ENCODE peak calls at places on chromosomes 13 and 19, in five cellular contexts. L is LNCaP clone FGC, D is mammary epithelial cell, Q is sigmoid colon, V is A549. R is an unnamed sample.

GRCh38 chr13:83150616-83151307 is 731.5 kb downstream of the SLITRK1 start:
- DNase-seq in L (no peak), D (no peak), Q (no peak), V (no peak), R (peak)

GRCh38 chr13:77184455-77184854 is 142.4 kb downstream of the MYCBP2 start:
- DNase-seq in L (no peak), D (peak), Q (no peak), V (no peak), R (no peak)

GRCh38 chr19:48295458-48295857 is 25.6 kb downstream of the ZNF114 start:
- DNase-seq in L (no peak), D (no peak), Q (no peak), V (no peak), R (no peak)

GRCh38 chr13:112702983-112703379 is 13.1 kb downstream of the ATP11A start:
- DNase-seq in L (no peak), D (no peak), Q (peak), V (no peak), R (no peak)

GRCh38 chr13:28136916-28137315 is 1.4 kb upstream of the PAN3 start:
- DNase-seq in L (no peak), D (no peak), Q (no peak), V (no peak), R (peak)

GRCh38 chr19:41377977-41378707 is 1.8 kb downstream of the TMEM91 start:
- DNase-seq in L (no peak), D (no peak), Q (no peak), V (no peak), R (no peak)

GRCh38 chr19:50646074-50646807 is 3.0 kb upstream of the C19orf81 start:
- DNase-seq in L (no peak), D (peak), Q (no peak), V (peak), R (peak)

GRCh38 chr13:28636677-28637317 is 22.1 kb upstream of the POMP start:
- DNase-seq in L (no peak), D (peak), Q (no peak), V (peak), R (peak)

GRCh38 chr13:23268441-23268840 is 87.7 kb downstream of the SGCG start:
- DNase-seq in L (no peak), D (no peak), Q (no peak), V (no peak), R (no peak)

GRCh38 chr13:48559638-48560320 is 26.9 kb upstream of the RCBTB2 start:
- DNase-seq in L (no peak), D (peak), Q (no peak), V (no peak), R (peak)

GRCh38 chr13:75818181-75819110 is 182.3 kb downstream of the LMO7 start:
- DNase-seq in L (no peak), D (no peak), Q (no peak), V (no peak), R (no peak)

GRCh38 chr13:45492538-45492937 is 27.8 kb downstream of the COG3 start:
- DNase-seq in L (no peak), D (no peak), Q (no peak), V (no peak), R (peak)

GRCh38 chr13:66887088-66887487 is 343.0 kb downstream of the PCDH9 start:
- DNase-seq in L (no peak), D (no peak), Q (no peak), V (no peak), R (peak)

GRCh38 chr13:46553886-46554855 is 1.2 kb downstream of the LRCH1 start:
- DNase-seq in L (no peak), D (peak), Q (peak), V (peak), R (peak)

GRCh38 chr13:113741101-113741731 is 17.8 kb upstream of the TMEM255B start:
- DNase-seq in L (no peak), D (no peak), Q (no peak), V (no peak), R (no peak)

GRCh38 chr19:30322641-30323320 is 49.4 kb upstream of the ZNF536 start:
- DNase-seq in L (no peak), D (no peak), Q (no peak), V (no peak), R (no peak)

GRCh38 chr19:57850553-57851017 is 926 bp downstream of the ZNF587 start:
- DNase-seq in L (peak), D (peak), Q (no peak), V (peak), R (peak)

GRCh38 chr13:51803422-51804294 is at the start of gene DHRS12:
- DNase-seq in L (peak), D (peak), Q (peak), V (peak), R (peak)

GRCh38 chr13:109904218-109904617 is 117.8 kb upstream of the IRS2 start:
- DNase-seq in L (no peak), D (peak), Q (no peak), V (no peak), R (peak)

GRCh38 chr13:92806215-92806614 is 420.4 kb upstream of the GPC6 start:
- DNase-seq in L (no peak), D (no peak), Q (no peak), V (no peak), R (peak)

GRCh38 chr19:17026041-17026658 is 460 bp downstream of the CPAMD8 start:
- DNase-seq in L (no peak), D (no peak), Q (no peak), V (no peak), R (no peak)
- H3K4me3 ChIP-seq in L (no peak), D (no peak), Q (no peak), V (peak), R (no peak)

GRCh38 chr19:3374369-3375112 is 8.2 kb downstream of the NFIC start:
- DNase-seq in L (peak), D (no peak), Q (peak), V (no peak), R (no peak)

GRCh38 chr19:3375221-3376088 is 9.1 kb downstream of the NFIC start:
- DNase-seq in L (no peak), D (no peak), Q (peak), V (no peak), R (peak)

GRCh38 chr19:3372413-3372812 is 6.0 kb downstream of the NFIC start:
- DNase-seq in L (no peak), D (no peak), Q (no peak), V (no peak), R (no peak)

GRCh38 chr19:3370728-3371591 is 4.6 kb downstream of the NFIC start:
- DNase-seq in L (no peak), D (no peak), Q (no peak), V (no peak), R (no peak)

GRCh38 chr19:3373971-3374368 is 7.6 kb downstream of the NFIC start:
- DNase-seq in L (no peak), D (no peak), Q (no peak), V (no peak), R (peak)
- TF ChIP-seq CTCF in L (no peak), D (no peak), Q (no peak), V (no peak), R (no peak)

GRCh38 chr19:43628646-43629326 is 9.4 kb upstream of the ZNF428 start:
- DNase-seq in L (no peak), D (no peak), Q (no peak), V (no peak), R (no peak)
- H3K4me3 ChIP-seq in L (no peak), D (no peak), Q (no peak), V (no peak), R (no peak)

GRCh38 chr13:41605319-41606285 is 148.3 kb downstream of the RGCC start:
- DNase-seq in L (no peak), D (no peak), Q (no peak), V (no peak), R (no peak)
- TF ChIP-seq CTCF in L (no peak), D (peak), Q (no peak), V (no peak), R (peak)

GRCh38 chr19:2014081-2014693 is 1.3 kb downstream of the BTBD2 start:
- DNase-seq in L (no peak), D (no peak), Q (peak), V (no peak), R (no peak)
- H3K4me3 ChIP-seq in L (peak), D (peak), Q (peak), V (peak), R (peak)

GRCh38 chr13:41459754-41460111 is 2.4 kb downstream of the RGCC start:
- DNase-seq in L (no peak), D (no peak), Q (no peak), V (no peak), R (peak)

GRCh38 chr13:41458187-41458938 is 1.0 kb downstream of the RGCC start:
- DNase-seq in L (no peak), D (peak), Q (peak), V (no peak), R (no peak)

GRCh38 chr13:41457589-41458186 is 338 bp downstream of the RGCC start:
- DNase-seq in L (no peak), D (no peak), Q (no peak), V (no peak), R (no peak)

GRCh38 chr13:41460930-41461329 is 3.6 kb downstream of the RGCC start:
- DNase-seq in L (no peak), D (no peak), Q (no peak), V (no peak), R (no peak)

GRCh38 chr13:41458939-41459753 is 1.8 kb downstream of the RGCC start:
- DNase-seq in L (no peak), D (peak), Q (peak), V (peak), R (peak)
- TF ChIP-seq CTCF in L (peak), D (peak), Q (no peak), V (peak), R (peak)

DNA sequence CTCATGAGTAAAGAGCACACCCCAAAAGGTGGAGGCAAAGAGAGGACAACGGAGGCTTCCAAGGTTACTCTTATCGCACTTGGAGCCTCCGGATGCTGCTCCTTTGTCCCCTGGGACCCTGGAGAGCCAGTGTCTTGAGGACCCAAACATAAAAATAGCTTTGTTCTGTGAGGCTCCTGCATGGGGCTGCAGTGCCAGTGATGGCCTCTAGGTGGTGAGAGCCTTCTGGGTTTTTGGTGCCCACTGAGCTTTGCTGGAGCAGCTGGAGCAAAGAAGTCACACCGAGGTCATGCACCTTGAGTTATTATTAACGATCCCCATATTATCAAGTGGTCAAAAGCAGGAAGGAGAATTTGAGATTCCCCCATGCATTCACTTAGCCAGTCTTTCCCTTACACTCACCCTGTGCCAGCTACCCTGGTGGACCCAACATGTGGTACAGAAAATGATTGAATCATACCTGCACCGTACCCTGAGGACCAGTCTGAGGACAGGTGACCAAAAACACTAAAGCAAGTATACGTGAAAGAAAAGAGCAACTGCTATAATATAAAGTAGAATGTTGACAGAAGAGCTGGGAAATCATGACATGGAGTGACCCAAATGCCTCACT is 41.5 kb downstream of the ZNF682 start:
- DNase-seq in L (no peak), D (no peak), Q (no peak), V (no peak), R (peak)
- H3K4me3 ChIP-seq in L (no peak), D (no peak), Q (no peak), V (no peak), R (no peak)

GRCh38 chr19:21603431-21604153 is 98.2 kb downstream of the ZNF429 start:
- DNase-seq in L (no peak), D (peak), Q (no peak), V (no peak), R (no peak)
- TF ChIP-seq CTCF in L (no peak), D (no peak), Q (no peak), V (no peak), R (no peak)

GRCh38 chr19:13718733-13719132 is 45.6 kb upstream of the MRI1 start:
- DNase-seq in L (peak), D (peak), Q (no peak), V (peak), R (peak)

GRCh38 chr19:13723206-13723605 is 41.1 kb upstream of the MRI1 start:
- DNase-seq in L (no peak), D (peak), Q (no peak), V (no peak), R (peak)

GRCh38 chr19:13712767-13713201 is 51.5 kb upstream of the MRI1 start:
- DNase-seq in L (no peak), D (no peak), Q (no peak), V (no peak), R (no peak)

GRCh38 chr19:13717194-13717643 is 47.1 kb upstream of the MRI1 start:
- DNase-seq in L (no peak), D (no peak), Q (no peak), V (no peak), R (no peak)
- H3K4me3 ChIP-seq in L (no peak), D (no peak), Q (no peak), V (no peak), R (no peak)